ENCODE peak calls at places on chromosomes 4 and X, in eight cellular contexts. One of them, this sample, is unnamed.

GRCh38 chrX:39418936-39419659 is 617.8 kb downstream of the MID1IP1 start:
- DNase-seq in head of caudate nucleus: no peak
- DNase-seq in activated T-helper 1 cell treated with Interleukin-2 at 50 U/mL for 16 hours: no peak
- DNase-seq in amniotic stem cell: no peak
- DNase-seq in stimulated activated CD4-positive, alpha-beta T cell treated with anti-CD3 and anti-CD28 coated beads, Interleukin-2, amount 100 ng/mL, for 48 hours: no peak
- DNase-seq in NCI-H1092: peak
- DNase-seq in ACHN: no peak
- DNase-seq in stimulated activated naive CD8-positive, alpha-beta T cell treated with anti-CD3 and anti-CD28 coated beads, Interleukin-15, amount 100 ng/mL, for 72 hours: no peak
- DNase-seq in this sample: no peak

GRCh38 chr4:101865501-101866062 is 75.1 kb downstream of the BANK1 start:
- DNase-seq in ACHN: no peak
- DNase-seq in head of caudate nucleus: no peak
- DNase-seq in stimulated activated CD4-positive, alpha-beta T cell treated with anti-CD3 and anti-CD28 coated beads, Interleukin-2, amount 100 ng/mL, for 48 hours: no peak
- DNase-seq in stimulated activated naive CD8-positive, alpha-beta T cell treated with anti-CD3 and anti-CD28 coated beads, Interleukin-15, amount 100 ng/mL, for 72 hours: no peak
- DNase-seq in amniotic stem cell: peak
- DNase-seq in activated T-helper 1 cell treated with Interleukin-2 at 50 U/mL for 16 hours: no peak
- DNase-seq in NCI-H1092: no peak
- DNase-seq in this sample: no peak

GRCh38 chr4:8473920-8474590 is 33.5 kb downstream of the TRMT44 start:
- DNase-seq in NCI-H1092: no peak
- DNase-seq in stimulated activated naive CD8-positive, alpha-beta T cell treated with anti-CD3 and anti-CD28 coated beads, Interleukin-15, amount 100 ng/mL, for 72 hours: no peak
- DNase-seq in amniotic stem cell: no peak
- DNase-seq in activated T-helper 1 cell treated with Interleukin-2 at 50 U/mL for 16 hours: no peak
- DNase-seq in ACHN: no peak
- DNase-seq in stimulated activated CD4-positive, alpha-beta T cell treated with anti-CD3 and anti-CD28 coated beads, Interleukin-2, amount 100 ng/mL, for 48 hours: no peak
- DNase-seq in head of caudate nucleus: no peak
- DNase-seq in this sample: no peak

GRCh38 chr4:2306773-2307410 is 45.0 kb upstream of the MXD4 start:
- DNase-seq in activated T-helper 1 cell treated with Interleukin-2 at 50 U/mL for 16 hours: no peak
- DNase-seq in head of caudate nucleus: no peak
- DNase-seq in ACHN: no peak
- DNase-seq in amniotic stem cell: no peak
- DNase-seq in NCI-H1092: no peak
- DNase-seq in stimulated activated naive CD8-positive, alpha-beta T cell treated with anti-CD3 and anti-CD28 coated beads, Interleukin-15, amount 100 ng/mL, for 72 hours: no peak
- DNase-seq in stimulated activated CD4-positive, alpha-beta T cell treated with anti-CD3 and anti-CD28 coated beads, Interleukin-2, amount 100 ng/mL, for 48 hours: no peak
- DNase-seq in this sample: no peak

GRCh38 chr4:16225681-16225995 is 633 bp downstream of the TAPT1 start:
- DNase-seq in stimulated activated naive CD8-positive, alpha-beta T cell treated with anti-CD3 and anti-CD28 coated beads, Interleukin-15, amount 100 ng/mL, for 72 hours: no peak
- DNase-seq in amniotic stem cell: no peak
- DNase-seq in activated T-helper 1 cell treated with Interleukin-2 at 50 U/mL for 16 hours: no peak
- DNase-seq in head of caudate nucleus: no peak
- DNase-seq in NCI-H1092: no peak
- DNase-seq in ACHN: no peak
- DNase-seq in stimulated activated CD4-positive, alpha-beta T cell treated with anti-CD3 and anti-CD28 coated beads, Interleukin-2, amount 100 ng/mL, for 48 hours: no peak
- DNase-seq in this sample: no peak

GRCh38 chr4:121256346-121256745 is 92.2 kb upstream of the TNIP3 start:
- DNase-seq in stimulated activated naive CD8-positive, alpha-beta T cell treated with anti-CD3 and anti-CD28 coated beads, Interleukin-15, amount 100 ng/mL, for 72 hours: peak
- DNase-seq in activated T-helper 1 cell treated with Interleukin-2 at 50 U/mL for 16 hours: no peak
- DNase-seq in amniotic stem cell: peak
- DNase-seq in stimulated activated CD4-positive, alpha-beta T cell treated with anti-CD3 and anti-CD28 coated beads, Interleukin-2, amount 100 ng/mL, for 48 hours: peak
- DNase-seq in ACHN: peak
- DNase-seq in NCI-H1092: no peak
- DNase-seq in head of caudate nucleus: no peak
- DNase-seq in this sample: peak

GRCh38 chr4:157897971-157898370 is 274.9 kb downstream of the GASK1B start:
- DNase-seq in head of caudate nucleus: no peak
- DNase-seq in activated T-helper 1 cell treated with Interleukin-2 at 50 U/mL for 16 hours: no peak
- DNase-seq in NCI-H1092: no peak
- DNase-seq in amniotic stem cell: no peak
- DNase-seq in stimulated activated naive CD8-positive, alpha-beta T cell treated with anti-CD3 and anti-CD28 coated beads, Interleukin-15, amount 100 ng/mL, for 72 hours: no peak
- DNase-seq in ACHN: no peak
- DNase-seq in stimulated activated CD4-positive, alpha-beta T cell treated with anti-CD3 and anti-CD28 coated beads, Interleukin-2, amount 100 ng/mL, for 48 hours: no peak
- DNase-seq in this sample: no peak

GRCh38 chr4:78669453-78669852 is 106.7 kb upstream of the BMP2K start:
- DNase-seq in stimulated activated CD4-positive, alpha-beta T cell treated with anti-CD3 and anti-CD28 coated beads, Interleukin-2, amount 100 ng/mL, for 48 hours: no peak
- DNase-seq in stimulated activated naive CD8-positive, alpha-beta T cell treated with anti-CD3 and anti-CD28 coated beads, Interleukin-15, amount 100 ng/mL, for 72 hours: no peak
- DNase-seq in activated T-helper 1 cell treated with Interleukin-2 at 50 U/mL for 16 hours: no peak
- DNase-seq in NCI-H1092: no peak
- DNase-seq in amniotic stem cell: no peak
- DNase-seq in head of caudate nucleus: no peak
- DNase-seq in ACHN: peak
- DNase-seq in this sample: no peak

This sample was measured in activated T-helper 9 cell treated with anti-CD3 and anti-CD28 coated beads, Interleukin-2, amount 50 U/mL, for 16 hours.